ENCODE peak calls at places on chromosomes 16 and 17, in seven cellular contexts. One of them, this sample, is unnamed.

GRCh38 chr17:63558441-63558840 is 8.2 kb downstream of the DCAF7 start:
- DNase-seq in SK-N-SH: no peak
- DNase-seq in HCT116: no peak
- DNase-seq in K562: no peak
- DNase-seq in GM23338: no peak
- DNase-seq in HepG2: no peak
- DNase-seq in H1: no peak
- DNase-seq in this sample: no peak

GRCh38 chr16:81036751-81037350 is 1.2 kb downstream of the ATMIN start:
- DNase-seq in SK-N-SH: peak; percentile 25
- DNase-seq in HCT116: no peak
- DNase-seq in K562: no peak
- DNase-seq in GM23338: no peak
- DNase-seq in HepG2: peak; percentile 6
- DNase-seq in H1: no peak
- DNase-seq in this sample: peak; percentile 23

GRCh38 chr16:64092284-64092683 is 1029.6 kb downstream of the CDH11 start:
- DNase-seq in SK-N-SH: no peak
- DNase-seq in HCT116: no peak
- DNase-seq in K562: no peak
- DNase-seq in GM23338: peak; percentile 2
- DNase-seq in HepG2: no peak
- DNase-seq in H1: no peak
- DNase-seq in this sample: no peak

GRCh38 chr17:65220732-65221131 is 83.6 kb downstream of the RGS9 start:
- DNase-seq in SK-N-SH: no peak
- DNase-seq in HCT116: peak; percentile 23
- DNase-seq in K562: no peak
- DNase-seq in GM23338: no peak
- DNase-seq in HepG2: no peak
- DNase-seq in H1: no peak
- DNase-seq in this sample: no peak

GRCh38 chr17:79991924-79992656 is 43.6 kb downstream of the TBC1D16 start:
- DNase-seq in SK-N-SH: no peak
- DNase-seq in HCT116: no peak
- DNase-seq in K562: no peak
- DNase-seq in GM23338: peak; percentile 34
- DNase-seq in HepG2: peak; percentile 91
- DNase-seq in H1: no peak
- DNase-seq in this sample: no peak

GRCh38 chr17:7577327-7578199 is 1.9 kb upstream of the CD68 start:
- DNase-seq in SK-N-SH: no peak
- DNase-seq in HCT116: no peak
- DNase-seq in K562: no peak
- DNase-seq in GM23338: no peak
- DNase-seq in HepG2: no peak
- DNase-seq in H1: no peak
- DNase-seq in this sample: no peak

GRCh38 chr17:55458977-55459376 is 37.3 kb upstream of the MMD start:
- DNase-seq in SK-N-SH: no peak
- DNase-seq in HCT116: peak; percentile 49
- DNase-seq in K562: no peak
- DNase-seq in GM23338: no peak
- DNase-seq in HepG2: no peak
- DNase-seq in H1: no peak
- DNase-seq in this sample: peak; percentile 16

GRCh38 chr16:526181-527014 is 1.1 kb upstream of the CAPN15 start:
- DNase-seq in SK-N-SH: no peak
- DNase-seq in HCT116: no peak
- DNase-seq in K562: no peak
- DNase-seq in GM23338: peak; percentile 76
- DNase-seq in HepG2: no peak
- DNase-seq in H1: no peak
- DNase-seq in this sample: no peak

GRCh38 chr16:88911148-88911945 is 44.9 kb upstream of the PABPN1L start:
- DNase-seq in SK-N-SH: peak; percentile 72
- DNase-seq in HCT116: no peak
- DNase-seq in K562: no peak
- DNase-seq in GM23338: no peak
- DNase-seq in HepG2: no peak
- DNase-seq in H1: no peak
- DNase-seq in this sample: peak; percentile 42

DNA sequence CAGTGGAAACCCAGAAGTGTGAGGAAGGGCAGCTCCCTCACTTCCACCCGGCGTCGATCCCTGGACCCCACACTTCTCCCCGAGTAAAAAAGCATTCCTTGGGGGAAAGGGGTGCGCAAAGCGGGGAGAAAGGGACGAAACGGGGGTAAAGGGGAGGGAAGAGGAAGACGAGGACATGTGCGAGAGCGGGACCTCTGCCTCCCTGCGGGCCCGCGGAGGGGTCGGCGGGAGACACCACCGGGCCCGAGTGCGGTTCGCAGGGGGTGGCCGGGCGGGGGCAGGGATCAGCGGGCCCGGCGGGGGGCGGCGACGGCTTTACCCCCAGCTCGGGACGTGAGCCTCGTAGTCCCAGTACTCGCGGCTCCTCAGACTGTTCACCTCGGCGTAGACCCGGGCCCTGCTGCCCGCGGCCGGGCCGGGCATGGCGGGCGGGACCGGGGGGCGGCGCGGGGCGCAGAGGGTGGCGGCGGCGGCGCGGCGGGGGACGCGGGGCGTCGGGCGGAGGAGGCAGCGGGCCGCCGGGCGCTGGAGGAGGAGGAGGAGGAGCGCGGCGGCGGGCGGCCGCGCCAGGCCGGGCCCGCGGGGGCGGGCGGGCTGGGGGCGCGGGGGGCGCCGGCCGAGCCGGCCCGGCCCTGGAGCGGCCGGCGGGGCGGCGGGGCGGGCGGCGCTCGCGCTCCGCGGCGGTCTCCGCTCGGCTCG is 443 bp downstream of the CSNK2A2 start:
- DNase-seq in SK-N-SH: peak; percentile 74
- DNase-seq in HCT116: no peak
- DNase-seq in K562: peak; percentile 70
- DNase-seq in GM23338: peak; percentile 30
- DNase-seq in HepG2: no peak
- DNase-seq in H1: peak; percentile 53
- DNase-seq in this sample: no peak
- H3K79me2 ChIP-seq in SK-N-SH: peaks cover 48% of the 10 kb centered on the region
- H3K79me2 ChIP-seq in HCT116: peaks cover 49% of the 10 kb centered on the region
- H3K79me2 ChIP-seq in K562: peaks cover 32% of the 10 kb centered on the region
- H3K79me2 ChIP-seq in GM23338: peaks cover 49% of the 10 kb centered on the region
- H3K79me2 ChIP-seq in HepG2: peaks cover 39% of the 10 kb centered on the region
- H3K79me2 ChIP-seq in H1: peaks cover 6% of the 10 kb centered on the region
- H3K79me2 ChIP-seq in this sample: peaks cover 42% of the 10 kb centered on the region

GRCh38 chr16:11639925-11640899 is 28.0 kb upstream of the SNN start:
- DNase-seq in SK-N-SH: no peak
- DNase-seq in HCT116: peak; percentile 63
- DNase-seq in K562: peak; percentile 23
- DNase-seq in GM23338: peak; percentile 81
- DNase-seq in HepG2: peak; percentile 90
- DNase-seq in H1: no peak
- DNase-seq in this sample: peak; percentile 18
- H3K27ac ChIP-seq in SK-N-SH: peak overlapping the region; percentile 89
- H3K27ac ChIP-seq in HCT116: peak overlapping the region; percentile 58
- H3K27ac ChIP-seq in K562: no peak overlapping the region
- H3K27ac ChIP-seq in GM23338: no peak overlapping the region
- H3K27ac ChIP-seq in HepG2: peak overlapping the region; percentile 0
- H3K27ac ChIP-seq in H1: peak overlapping the region; percentile 15
- H3K27ac ChIP-seq in this sample: no peak overlapping the region

GRCh38 chr17:50661795-50662391 is 27.2 kb downstream of the ABCC3 start:
- DNase-seq in SK-N-SH: peak; percentile 73
- DNase-seq in HCT116: peak; percentile 92
- DNase-seq in K562: peak; percentile 67
- DNase-seq in GM23338: peak; percentile 51
- DNase-seq in HepG2: peak; percentile 93
- DNase-seq in H1: no peak
- DNase-seq in this sample: peak; percentile 86
- TF ChIP-seq POLR2AphosphoS5 in SK-N-SH: peak; percentile 88
- TF ChIP-seq POLR2AphosphoS5 in HCT116: peak; percentile 84
- TF ChIP-seq POLR2AphosphoS5 in K562: no peak
- TF ChIP-seq POLR2AphosphoS5 in GM23338: no peak
- TF ChIP-seq POLR2AphosphoS5 in HepG2: no peak
- TF ChIP-seq POLR2AphosphoS5 in H1: no peak
- TF ChIP-seq POLR2AphosphoS5 in this sample: peak; percentile 79

DNA sequence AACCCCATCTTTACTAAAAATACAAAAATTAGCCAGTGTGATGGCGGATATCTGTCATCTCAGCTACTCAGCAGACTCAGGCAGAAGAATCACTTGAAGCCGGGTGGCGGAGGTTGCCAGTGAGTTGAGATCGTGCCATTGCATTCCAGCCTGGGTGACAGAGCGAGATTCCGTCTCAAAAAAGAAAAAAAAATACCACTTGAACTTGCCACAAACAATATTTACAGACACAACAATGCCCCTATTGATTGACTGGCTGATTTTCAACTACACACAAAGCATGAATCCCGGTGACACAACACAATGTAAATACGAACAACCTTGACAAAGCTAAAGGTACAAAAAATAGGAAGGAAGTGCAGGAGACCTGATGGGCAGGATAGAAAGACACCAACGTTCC is 49.3 kb downstream of the NXN start:
- DNase-seq in SK-N-SH: no peak
- DNase-seq in HCT116: no peak
- DNase-seq in K562: no peak
- DNase-seq in GM23338: no peak
- DNase-seq in HepG2: peak; percentile 98
- DNase-seq in H1: no peak
- DNase-seq in this sample: no peak
- H3K79me2 ChIP-seq in SK-N-SH: peaks cover 6% of the 10 kb centered on the region
- H3K79me2 ChIP-seq in HCT116: peaks cover 60% of the 10 kb centered on the region
- H3K79me2 ChIP-seq in K562: no peaks in the 10 kb centered on the region
- H3K79me2 ChIP-seq in GM23338: peaks cover 98% of the 10 kb centered on the region
- H3K79me2 ChIP-seq in HepG2: peaks cover 14% of the 10 kb centered on the region
- H3K79me2 ChIP-seq in H1: peaks cover 3% of the 10 kb centered on the region
- H3K79me2 ChIP-seq in this sample: no peaks in the 10 kb centered on the region

GRCh38 chr17:882827-883585 is 96.6 kb downstream of the NXN start:
- DNase-seq in SK-N-SH: no peak
- DNase-seq in HCT116: no peak
- DNase-seq in K562: no peak
- DNase-seq in GM23338: peak; percentile 53
- DNase-seq in HepG2: peak; percentile 83
- DNase-seq in H1: no peak
- DNase-seq in this sample: peak; percentile 82

GRCh38 chr17:883586-883962 is 96.0 kb downstream of the NXN start:
- DNase-seq in SK-N-SH: no peak
- DNase-seq in HCT116: no peak
- DNase-seq in K562: no peak
- DNase-seq in GM23338: no peak
- DNase-seq in HepG2: peak; percentile 51
- DNase-seq in H1: no peak
- DNase-seq in this sample: no peak

GRCh38 chr17:888998-889401 is 90.6 kb downstream of the NXN start:
- DNase-seq in SK-N-SH: no peak
- DNase-seq in HCT116: no peak
- DNase-seq in K562: no peak
- DNase-seq in GM23338: no peak
- DNase-seq in HepG2: no peak
- DNase-seq in H1: no peak
- DNase-seq in this sample: no peak

GRCh38 chr17:885971-886571 is 93.5 kb downstream of the NXN start:
- DNase-seq in SK-N-SH: no peak
- DNase-seq in HCT116: no peak
- DNase-seq in K562: no peak
- DNase-seq in GM23338: no peak
- DNase-seq in HepG2: no peak
- DNase-seq in H1: no peak
- DNase-seq in this sample: no peak

DNA sequence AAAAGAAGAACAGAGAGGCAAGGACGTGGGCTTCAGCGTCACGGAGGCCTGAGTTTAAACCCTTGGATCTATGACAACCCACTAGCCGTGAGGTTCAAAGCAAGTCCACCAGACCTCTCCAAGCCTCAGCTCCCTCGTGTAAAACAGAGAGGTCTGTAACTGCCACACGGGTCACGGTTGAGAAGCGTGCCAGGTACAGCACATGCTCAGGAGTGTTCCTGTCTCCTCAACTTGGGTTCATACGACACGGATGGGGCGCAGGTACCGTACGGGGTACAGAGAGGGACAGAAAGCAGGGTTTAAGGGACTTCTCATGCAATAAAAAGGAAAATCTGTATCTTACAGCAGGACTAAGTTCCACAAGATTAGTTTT is 91.7 kb downstream of the NXN start:
- DNase-seq in SK-N-SH: no peak
- DNase-seq in HCT116: no peak
- DNase-seq in K562: no peak
- DNase-seq in GM23338: no peak
- DNase-seq in HepG2: no peak
- DNase-seq in H1: no peak
- DNase-seq in this sample: no peak
- H3K27ac ChIP-seq in SK-N-SH: no peak overlapping the region
- H3K27ac ChIP-seq in HCT116: no peak overlapping the region
- H3K27ac ChIP-seq in K562: no peak overlapping the region
- H3K27ac ChIP-seq in GM23338: peak overlapping the region; percentile 78
- H3K27ac ChIP-seq in HepG2: no peak overlapping the region
- H3K27ac ChIP-seq in H1: no peak overlapping the region
- H3K27ac ChIP-seq in this sample: no peak overlapping the region

DNA sequence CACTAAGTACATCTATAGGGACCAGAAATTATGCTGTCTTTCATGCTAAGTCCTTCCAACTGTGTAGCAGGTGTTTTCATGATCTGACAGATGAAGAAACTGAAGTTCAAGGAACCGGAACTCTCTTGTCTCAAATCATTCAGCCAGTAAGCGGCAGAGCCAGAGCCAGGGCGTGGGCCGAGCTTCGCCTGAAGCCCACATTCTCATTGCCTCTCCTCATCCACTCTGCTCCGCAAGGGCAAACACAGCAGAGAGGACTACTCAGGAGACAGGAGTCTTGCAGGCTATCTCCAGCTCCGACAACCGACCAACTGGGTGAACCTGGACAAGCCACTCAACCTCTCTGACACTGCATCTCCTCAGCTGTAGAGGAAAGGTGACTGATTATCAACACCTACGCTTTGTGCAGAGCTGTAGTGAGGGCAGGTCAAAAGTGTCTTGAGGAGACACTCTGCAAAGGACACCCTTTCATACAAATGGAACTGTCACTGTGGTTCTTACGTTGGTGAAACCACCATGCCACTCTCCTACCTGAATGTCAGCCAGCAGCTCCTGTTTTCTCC is 72.9 kb downstream of the CYTH1 start:
- DNase-seq in SK-N-SH: no peak
- DNase-seq in HCT116: no peak
- DNase-seq in K562: no peak
- DNase-seq in GM23338: no peak
- DNase-seq in HepG2: no peak
- DNase-seq in H1: no peak
- DNase-seq in this sample: no peak
- TF ChIP-seq POLR2AphosphoS5 in SK-N-SH: no peak
- TF ChIP-seq POLR2AphosphoS5 in HCT116: no peak
- TF ChIP-seq POLR2AphosphoS5 in K562: no peak
- TF ChIP-seq POLR2AphosphoS5 in GM23338: no peak
- TF ChIP-seq POLR2AphosphoS5 in HepG2: no peak
- TF ChIP-seq POLR2AphosphoS5 in H1: no peak
- TF ChIP-seq POLR2AphosphoS5 in this sample: no peak